ENCODE peak calls at places on chromosomes 16 and 17, in four cellular contexts. One of them, this sample, is unnamed.

GRCh38 chr17:18858567-18859245 is 775 bp downstream of the PRPSAP2 start:
- DNase-seq in AG04450: no peak
- DNase-seq in uterus: no peak
- DNase-seq in transverse colon: no peak
- DNase-seq in this sample: no peak

GRCh38 chr16:11841026-11841425 is 10.3 kb downstream of the RSL1D1 start:
- DNase-seq in AG04450: no peak
- DNase-seq in transverse colon: no peak
- DNase-seq in uterus: no peak
- DNase-seq in this sample: no peak

GRCh38 chr17:64470676-64471075 is 21.8 kb downstream of the MILR1 start:
- DNase-seq in AG04450: no peak
- DNase-seq in uterus: no peak
- DNase-seq in transverse colon: no peak
- DNase-seq in this sample: no peak

GRCh38 chr16:11328172-11329079 is 16.8 kb upstream of the RMI2 start:
- DNase-seq in AG04450: peak
- DNase-seq in uterus: peak
- DNase-seq in transverse colon: peak
- DNase-seq in this sample: peak

GRCh38 chr17:55005520-55005919 is 37.0 kb downstream of the STXBP4 start:
- DNase-seq in transverse colon: no peak
- DNase-seq in AG04450: no peak
- DNase-seq in uterus: no peak
- DNase-seq in this sample: peak

GRCh38 chr16:14423344-14423743 is 206.7 kb downstream of the PARN start:
- DNase-seq in transverse colon: no peak
- DNase-seq in AG04450: no peak
- DNase-seq in uterus: no peak
- DNase-seq in this sample: no peak

GRCh38 chr17:2070241-2071023 is 15.5 kb downstream of the HIC1 start:
- DNase-seq in AG04450: no peak
- DNase-seq in transverse colon: no peak
- DNase-seq in uterus: no peak
- DNase-seq in this sample: peak

GRCh38 chr16:1125471-1125870 is 27.4 kb upstream of the CACNA1H start:
- DNase-seq in uterus: no peak
- DNase-seq in AG04450: peak
- DNase-seq in transverse colon: peak
- DNase-seq in this sample: no peak

GRCh38 chr16:4272114-4272954 is 489 bp downstream of the TFAP4 start:
- DNase-seq in uterus: no peak
- DNase-seq in AG04450: no peak
- DNase-seq in transverse colon: peak
- DNase-seq in this sample: peak

GRCh38 chr17:82820278-82821251 is 19.3 kb downstream of the ZNF750 start:
- DNase-seq in AG04450: no peak
- DNase-seq in uterus: no peak
- DNase-seq in transverse colon: no peak
- DNase-seq in this sample: no peak

GRCh38 chr17:36851230-36851629 is 86.0 kb upstream of the LHX1 start:
- DNase-seq in transverse colon: no peak
- DNase-seq in AG04450: no peak
- DNase-seq in uterus: no peak
- DNase-seq in this sample: no peak

GRCh38 chr16:49514391-49514980 is 140.9 kb downstream of the C16orf78 start:
- DNase-seq in uterus: no peak
- DNase-seq in transverse colon: no peak
- DNase-seq in AG04450: no peak
- DNase-seq in this sample: no peak

GRCh38 chr17:75307957-75308731 is 18.9 kb upstream of the SLC25A19 start:
- DNase-seq in AG04450: no peak
- DNase-seq in uterus: no peak
- DNase-seq in transverse colon: no peak
- DNase-seq in this sample: no peak

DNA sequence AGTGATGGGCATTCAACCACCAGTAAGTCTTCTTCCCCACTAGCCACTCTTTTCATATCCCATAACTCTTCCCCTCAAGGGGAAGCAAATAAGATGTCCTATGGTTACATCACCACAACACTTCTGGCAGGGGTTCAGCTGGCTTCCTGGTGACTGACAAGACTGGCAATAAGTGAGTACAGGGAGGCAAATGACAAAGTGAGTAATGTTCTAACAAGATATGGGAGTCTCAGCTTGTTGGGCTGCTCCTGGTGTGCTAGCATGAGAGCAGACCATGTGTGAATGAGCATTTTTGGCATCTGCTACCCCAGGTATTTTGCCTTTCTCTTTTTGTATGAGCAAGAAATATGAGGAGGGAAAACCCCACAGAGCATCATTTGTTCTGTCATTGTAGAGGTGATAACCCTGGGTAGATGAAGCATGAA is 9.9 kb downstream of the TMIGD1 start:
- DNase-seq in uterus: no peak
- DNase-seq in AG04450: no peak
- DNase-seq in transverse colon: peak
- DNase-seq in this sample: no peak
- H3K27ac ChIP-seq in uterus: no peak
- H3K27ac ChIP-seq in AG04450: no peak
- H3K27ac ChIP-seq in transverse colon: no peak
- H3K27ac ChIP-seq in this sample: no peak

GRCh38 chr16:68984467-68984866 is 121.0 kb upstream of the HAS3 start:
- DNase-seq in transverse colon: no peak
- DNase-seq in uterus: no peak
- DNase-seq in AG04450: no peak
- DNase-seq in this sample: no peak

GRCh38 chr16:68985855-68986254 is 119.6 kb upstream of the HAS3 start:
- DNase-seq in transverse colon: no peak
- DNase-seq in uterus: no peak
- DNase-seq in AG04450: peak
- DNase-seq in this sample: no peak

GRCh38 chr16:68985268-68985667 is 120.2 kb upstream of the HAS3 start:
- DNase-seq in uterus: no peak
- DNase-seq in transverse colon: no peak
- DNase-seq in AG04450: no peak
- DNase-seq in this sample: no peak

GRCh38 chr16:68991075-68991474 is 114.4 kb upstream of the HAS3 start:
- DNase-seq in uterus: no peak
- DNase-seq in transverse colon: no peak
- DNase-seq in AG04450: no peak
- DNase-seq in this sample: no peak

GRCh38 chr16:68987734-68988457 is 117.6 kb upstream of the HAS3 start:
- DNase-seq in uterus: no peak
- DNase-seq in transverse colon: no peak
- DNase-seq in AG04450: no peak
- DNase-seq in this sample: no peak
- H3K4me3 ChIP-seq in uterus: no peak
- H3K4me3 ChIP-seq in transverse colon: no peak
- H3K4me3 ChIP-seq in AG04450: no peak
- H3K4me3 ChIP-seq in this sample: no peak

GRCh38 chr16:84647830-84648594 is at the start of gene KLHL36:
- DNase-seq in uterus: peak
- DNase-seq in transverse colon: peak
- DNase-seq in AG04450: no peak
- DNase-seq in this sample: peak
- H3K27ac ChIP-seq in uterus: peak
- H3K27ac ChIP-seq in transverse colon: peak
- H3K27ac ChIP-seq in AG04450: peak
- H3K27ac ChIP-seq in this sample: peak

DNA sequence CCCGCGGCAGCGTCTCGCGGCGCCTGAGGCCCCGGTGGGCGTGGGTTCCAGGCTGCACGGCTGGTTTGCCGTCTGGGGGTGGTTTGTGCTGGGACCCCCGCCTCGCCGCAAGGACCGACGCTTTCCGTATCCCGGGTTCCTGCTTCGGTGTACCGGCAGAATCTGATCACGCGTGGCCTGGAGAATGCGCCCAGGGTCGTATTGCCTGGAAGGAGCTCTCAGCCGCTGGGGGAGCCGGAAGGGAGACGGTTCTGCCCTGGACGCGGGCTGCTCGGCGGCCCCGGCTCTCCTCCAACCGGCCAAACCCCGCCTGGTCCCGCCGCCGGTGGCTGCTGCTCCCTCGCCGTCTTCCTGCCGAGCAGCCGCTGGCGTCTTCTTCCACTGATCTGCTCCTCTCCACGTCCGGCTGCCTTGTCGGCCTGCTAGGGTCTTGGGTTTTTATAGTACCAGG is 39.8 kb downstream of the ZNF778 start:
- DNase-seq in AG04450: no peak
- DNase-seq in uterus: no peak
- DNase-seq in transverse colon: no peak
- DNase-seq in this sample: no peak
- H3K4me3 ChIP-seq in AG04450: peak
- H3K4me3 ChIP-seq in uterus: peak
- H3K4me3 ChIP-seq in transverse colon: peak
- H3K4me3 ChIP-seq in this sample: no peak

This sample was measured in CD4-positive, CD25-positive, alpha-beta regulatory T cell.